ENCODE peak calls at places on chromosomes 6 and 20, in nine cellular contexts. D is left ventricle myocardium inferior, P is PC-3, M is RWPE1, X is AG04449, C is heart left ventricle, F is cardiac fibroblast, R is A549, W is B cell. I is an unnamed sample.

GRCh38 chr6:15870354-15871043 is 207.7 kb upstream of the DTNBP1 start:
- DNase-seq in D (no peak), P (no peak), M (no peak), X (no peak), C (no peak), F (peak), R (no peak), W (no peak), I (no peak)

GRCh38 chr6:5466459-5466858 is 205.1 kb downstream of the FARS2 start:
- DNase-seq in D (no peak), P (peak), M (no peak), X (peak), C (no peak), F (peak), R (no peak), W (no peak), I (no peak)

GRCh38 chr6:126539022-126539421 is 199.1 kb downstream of the CENPW start:
- DNase-seq in D (no peak), P (peak), M (peak), X (no peak), C (no peak), F (peak), R (peak), W (no peak), I (no peak)

GRCh38 chr6:8131265-8131897 is 29.0 kb upstream of the EEF1E1 start:
- DNase-seq in D (no peak), P (peak), M (peak), X (no peak), C (no peak), F (peak), R (peak), W (no peak), I (peak)

GRCh38 chr6:75563032-75563431 is 38.6 kb upstream of the SENP6 start:
- DNase-seq in D (no peak), P (peak), M (no peak), X (no peak), C (no peak), F (peak), R (peak), W (no peak), I (no peak)

GRCh38 chr20:37596890-37597539 is 69.3 kb upstream of the BLCAP start:
- DNase-seq in D (no peak), P (no peak), M (no peak), X (no peak), C (no peak), F (no peak), R (no peak), W (no peak), I (no peak)

GRCh38 chr6:8225113-8225512 is 122.8 kb upstream of the EEF1E1 start:
- DNase-seq in D (no peak), P (peak), M (no peak), X (no peak), C (no peak), F (no peak), R (no peak), W (no peak), I (no peak)

GRCh38 chr6:145736854-145737181 is 1.5 kb upstream of the EPM2A start:
- DNase-seq in D (no peak), P (no peak), M (no peak), X (no peak), C (no peak), F (peak), R (no peak), W (no peak), I (no peak)

GRCh38 chr6:87697581-87698552 is 4.2 kb downstream of the AKIRIN2 start:
- DNase-seq in D (no peak), P (no peak), M (no peak), X (peak), C (no peak), F (peak), R (no peak), W (no peak), I (no peak)

GRCh38 chr6:38533064-38533463 is 106.7 kb downstream of the BTBD9 start:
- DNase-seq in D (no peak), P (no peak), M (no peak), X (no peak), C (no peak), F (no peak), R (no peak), W (no peak), I (no peak)

GRCh38 chr20:37941332-37941731 is 38.4 kb downstream of the VSTM2L start:
- DNase-seq in D (no peak), P (peak), M (no peak), X (no peak), C (no peak), F (no peak), R (peak), W (no peak), I (no peak)

GRCh38 chr6:153790881-153791473 is 248.1 kb upstream of the OPRM1 start:
- DNase-seq in D (no peak), P (peak), M (no peak), X (no peak), C (no peak), F (peak), R (no peak), W (no peak), I (no peak)

GRCh38 chr20:6245436-6245835 is 122.6 kb upstream of the FERMT1 start:
- DNase-seq in D (no peak), P (no peak), M (no peak), X (no peak), C (no peak), F (no peak), R (no peak), W (no peak), I (no peak)

GRCh38 chr6:138685257-138685656 is 88.3 kb upstream of the CCDC28A start:
- DNase-seq in D (no peak), P (no peak), M (peak), X (no peak), C (no peak), F (no peak), R (no peak), W (no peak), I (no peak)

GRCh38 chr6:20365456-20365855 is 36.2 kb upstream of the E2F3 start:
- DNase-seq in D (no peak), P (no peak), M (no peak), X (no peak), C (no peak), F (no peak), R (no peak), W (no peak), I (no peak)

GRCh38 chr6:33926451-33926850 is 122.6 kb upstream of the MLN start:
- DNase-seq in D (no peak), P (peak), M (peak), X (no peak), C (no peak), F (no peak), R (peak), W (no peak), I (no peak)

GRCh38 chr6:168179702-168180382 is 100.8 kb upstream of the FRMD1 start:
- DNase-seq in D (no peak), P (no peak), M (no peak), X (no peak), C (no peak), F (no peak), R (no peak), W (no peak), I (no peak)

GRCh38 chr20:20089018-20089417 is 36.7 kb downstream of the CFAP61 start:
- DNase-seq in D (peak), P (no peak), M (no peak), X (no peak), C (peak), F (no peak), R (no peak), W (no peak), I (no peak)

GRCh38 chr6:6734463-6735455 is 146.2 kb downstream of the LY86 start:
- DNase-seq in D (no peak), P (peak), M (no peak), X (no peak), C (no peak), F (peak), R (no peak), W (no peak), I (no peak)

GRCh38 chr20:31543966-31544598 is 29.8 kb downstream of the HM13 start:
- DNase-seq in D (no peak), P (peak), M (peak), X (peak), C (peak), F (peak), R (no peak), W (no peak), I (no peak)

GRCh38 chr6:52255434-52255833 is 11.1 kb upstream of the IL17F start:
- DNase-seq in D (no peak), P (no peak), M (no peak), X (no peak), C (no peak), F (no peak), R (no peak), W (no peak), I (no peak)

GRCh38 chr20:46402236-46402886 is 4.1 kb downstream of the ELMO2 start:
- DNase-seq in D (no peak), P (no peak), M (no peak), X (no peak), C (no peak), F (peak), R (no peak), W (no peak), I (no peak)

GRCh38 chr6:167733740-167734661 is 92.7 kb upstream of the AFDN start:
- DNase-seq in D (no peak), P (no peak), M (no peak), X (no peak), C (no peak), F (peak), R (no peak), W (no peak), I (no peak)

GRCh38 chr20:11012975-11013374 is 339.2 kb upstream of the JAG1 start:
- DNase-seq in D (no peak), P (no peak), M (no peak), X (no peak), C (no peak), F (peak), R (no peak), W (no peak), I (no peak)

GRCh38 chr20:25291432-25292133 is 43.7 kb downstream of the PYGB start:
- DNase-seq in D (no peak), P (no peak), M (no peak), X (no peak), C (peak), F (no peak), R (no peak), W (no peak), I (no peak)

GRCh38 chr6:136608991-136609390 is 58.8 kb upstream of the MAP7 start:
- DNase-seq in D (no peak), P (peak), M (no peak), X (peak), C (no peak), F (peak), R (no peak), W (no peak), I (no peak)

GRCh38 chr20:32737371-32738223 is 5.7 kb downstream of the COMMD7 start:
- DNase-seq in D (no peak), P (peak), M (no peak), X (peak), C (no peak), F (peak), R (no peak), W (no peak), I (no peak)

GRCh38 chr6:144809120-144809519 is 524.0 kb downstream of the UTRN start:
- DNase-seq in D (no peak), P (peak), M (peak), X (no peak), C (no peak), F (no peak), R (no peak), W (no peak), I (no peak)

GRCh38 chr6:144659202-144659731 is 374.1 kb downstream of the UTRN start:
- DNase-seq in D (no peak), P (no peak), M (no peak), X (no peak), C (no peak), F (peak), R (no peak), W (no peak), I (no peak)

GRCh38 chr20:52448513-52448912 is 256.9 kb upstream of the ZFP64 start:
- DNase-seq in D (no peak), P (no peak), M (no peak), X (no peak), C (no peak), F (no peak), R (no peak), W (no peak), I (no peak)

GRCh38 chr20:60253471-60253870 is 295.2 kb downstream of the CDH26 start:
- DNase-seq in D (no peak), P (no peak), M (no peak), X (no peak), C (no peak), F (no peak), R (no peak), W (no peak), I (no peak)

GRCh38 chr6:147765541-147765940 is 257.1 kb downstream of the SAMD5 start:
- DNase-seq in D (no peak), P (no peak), M (no peak), X (no peak), C (no peak), F (no peak), R (no peak), W (no peak), I (no peak)

GRCh38 chr20:25250508-25250907 is 2.6 kb downstream of the PYGB start:
- DNase-seq in D (no peak), P (peak), M (peak), X (no peak), C (no peak), F (no peak), R (no peak), W (no peak), I (no peak)

GRCh38 chr20:41369673-41370072 is 3.1 kb upstream of the EMILIN3 start:
- DNase-seq in D (no peak), P (no peak), M (no peak), X (no peak), C (no peak), F (no peak), R (no peak), W (no peak), I (no peak)

GRCh38 chr6:83862776-83863471 is 3.4 kb downstream of the CYB5R4 start:
- DNase-seq in D (no peak), P (no peak), M (no peak), X (no peak), C (no peak), F (no peak), R (no peak), W (no peak), I (no peak)

GRCh38 chr20:18904192-18904591 is 90.6 kb downstream of the SCP2D1 start:
- DNase-seq in D (no peak), P (no peak), M (no peak), X (no peak), C (no peak), F (no peak), R (no peak), W (no peak), I (no peak)
- TF ChIP-seq CTCF in D (no peak), P (no peak), M (no peak), X (no peak), C (no peak), F (no peak), R (no peak), W (no peak), I (no peak)

DNA sequence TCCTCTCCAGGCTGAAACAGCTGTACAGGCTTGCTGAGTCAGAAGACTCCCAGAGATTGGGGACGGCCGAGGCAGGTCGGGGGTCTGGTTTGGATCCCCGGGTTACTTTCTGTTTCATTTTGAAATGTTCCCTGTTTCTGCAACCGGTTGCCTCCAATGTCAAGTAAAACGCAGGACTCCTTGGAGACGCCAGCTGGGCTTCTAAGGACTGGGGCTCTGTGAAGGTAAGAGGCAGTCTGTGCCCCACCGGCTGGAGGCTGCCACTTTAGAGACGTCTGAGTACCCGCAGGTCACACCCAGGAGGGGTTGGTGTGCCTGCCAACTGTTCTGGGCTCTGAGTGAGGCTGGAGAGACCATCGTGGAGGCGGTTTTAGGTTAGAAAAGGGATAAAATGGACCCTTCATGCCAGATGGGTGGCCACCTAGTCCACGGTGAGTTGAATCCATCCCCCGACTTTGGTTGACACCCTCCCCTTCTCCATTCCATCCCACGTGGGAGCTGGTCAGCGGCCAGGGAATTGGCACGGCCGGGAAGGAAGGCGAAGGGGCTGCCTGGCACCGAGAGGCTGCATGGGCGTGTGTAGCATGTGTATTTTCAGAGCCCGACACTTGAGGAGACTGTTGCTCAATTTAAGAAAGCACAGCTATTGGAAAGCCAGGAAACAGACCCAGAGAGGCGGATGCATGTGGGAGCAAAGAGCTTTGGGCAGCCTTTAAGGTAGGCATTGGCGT is 240.9 kb downstream of the PHACTR1 start:
- DNase-seq in D (peak), P (no peak), M (peak), X (no peak), C (peak), F (peak), R (peak), W (peak), I (peak)
- TF ChIP-seq CTCF in D (no peak), P (no peak), M (peak), X (no peak), C (no peak), F (no peak), R (no peak), W (no peak), I (peak)

GRCh38 chr6:32716396-32716795 is 24.8 kb upstream of the HLA-DQA2 start:
- DNase-seq in D (no peak), P (no peak), M (no peak), X (no peak), C (no peak), F (no peak), R (no peak), W (no peak), I (no peak)
- TF ChIP-seq CTCF in D (no peak), P (peak), M (no peak), X (no peak), C (no peak), F (no peak), R (no peak), W (no peak), I (no peak)

DNA sequence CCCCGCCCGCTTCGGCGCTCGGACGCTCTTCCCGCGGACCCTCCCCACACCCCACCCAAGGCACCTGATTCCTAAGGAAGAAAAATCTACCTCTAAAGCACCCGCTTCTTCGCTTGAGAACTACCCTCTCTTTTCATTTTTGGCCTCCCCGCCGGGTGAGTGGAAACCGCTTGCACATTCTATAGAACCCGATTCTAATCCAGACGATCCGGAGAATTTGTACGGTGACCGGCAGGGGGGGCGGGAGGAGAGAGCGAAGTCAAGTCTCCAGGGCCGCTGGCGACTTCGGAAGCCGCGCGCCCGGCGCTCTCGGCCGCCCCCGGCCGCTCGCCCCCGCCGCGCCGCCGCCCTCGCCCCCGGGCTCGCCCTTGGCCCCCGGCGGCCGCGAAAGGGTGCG is at the start of gene RBM24:
- DNase-seq in D (peak), P (peak), M (peak), X (no peak), C (peak), F (peak), R (no peak), W (no peak), I (peak)
- TF ChIP-seq CTCF in D (peak), P (peak), M (peak), X (peak), C (peak), F (peak), R (peak), W (no peak), I (no peak)

I was measured in dorsolateral prefrontal cortex.